ENCODE peak calls at places on chromosomes 6 and 20, in eight cellular contexts. J, F, R, T, L, N, Z and W are unnamed samples.

GRCh38 chr20:12936020-12936419 is 72.8 kb upstream of the SPTLC3 start:
- DNase-seq in J (no peak), F (no peak), R (peak; percentile 17), T (no peak), L (no peak), N (no peak), Z (no peak), W (no peak)

GRCh38 chr20:31537116-31537858 is 23.0 kb downstream of the HM13 start:
- DNase-seq in J (no peak), F (no peak), R (no peak), T (no peak), L (no peak), N (no peak), Z (no peak), W (no peak)

GRCh38 chr20:31849306-31849930 is 4.0 kb upstream of the FOXS1 start:
- DNase-seq in J (no peak), F (no peak), R (peak; percentile 7), T (no peak), L (no peak), N (no peak), Z (no peak), W (no peak)

GRCh38 chr20:46787986-46788762 is 78.7 kb downstream of the SLC2A10 start:
- DNase-seq in J (no peak), F (no peak), R (no peak), T (no peak), L (no peak), N (no peak), Z (no peak), W (no peak)

GRCh38 chr6:167933290-167933689 is 64.2 kb upstream of the KIF25 start:
- DNase-seq in J (no peak), F (no peak), R (no peak), T (no peak), L (no peak), N (no peak), Z (no peak), W (peak; percentile 43)

GRCh38 chr6:71419217-71419953 is 130.8 kb downstream of the OGFRL1 start:
- DNase-seq in J (no peak), F (peak; percentile 17), R (peak; percentile 56), T (peak; percentile 1), L (no peak), N (no peak), Z (no peak), W (no peak)

GRCh38 chr20:31758521-31758920 is 19.4 kb downstream of the TPX2 start:
- DNase-seq in J (no peak), F (no peak), R (no peak), T (no peak), L (no peak), N (no peak), Z (no peak), W (no peak)

GRCh38 chr20:55472704-55473103 is 532.6 kb downstream of the CBLN4 start:
- DNase-seq in J (no peak), F (no peak), R (no peak), T (no peak), L (no peak), N (no peak), Z (no peak), W (peak; percentile 21)

GRCh38 chr20:54293526-54293925 is 85.6 kb downstream of the PFDN4 start:
- DNase-seq in J (no peak), F (no peak), R (no peak), T (no peak), L (no peak), N (no peak), Z (no peak), W (no peak)